ENCODE peak calls at places on chromosome 11, in six cellular contexts. One of them, this sample, is unnamed.

GRCh38 chr11:13595166-13595565 is 73.3 kb upstream of the FAR1 start:
- DNase-seq in A549: no peak
- DNase-seq in HCT116: no peak
- DNase-seq in SK-N-SH: no peak
- DNase-seq in H1: no peak
- DNase-seq in endothelial cell of umbilical vein: no peak
- DNase-seq in this sample: no peak

GRCh38 chr11:1873048-1873812 is 18.5 kb downstream of the PRR33 start:
- DNase-seq in A549: no peak
- DNase-seq in HCT116: no peak
- DNase-seq in SK-N-SH: peak; percentile 47
- DNase-seq in H1: no peak
- DNase-seq in endothelial cell of umbilical vein: no peak
- DNase-seq in this sample: no peak

GRCh38 chr11:118295834-118296454 is 8.6 kb upstream of the CD3E start:
- DNase-seq in A549: no peak
- DNase-seq in HCT116: peak; percentile 43
- DNase-seq in SK-N-SH: no peak
- DNase-seq in H1: no peak
- DNase-seq in endothelial cell of umbilical vein: peak; percentile 59
- DNase-seq in this sample: peak; percentile 67

GRCh38 chr11:13535819-13536218 is 40.0 kb upstream of the PTH start:
- DNase-seq in A549: no peak
- DNase-seq in HCT116: peak; percentile 6
- DNase-seq in SK-N-SH: peak; percentile 7
- DNase-seq in H1: no peak
- DNase-seq in endothelial cell of umbilical vein: no peak
- DNase-seq in this sample: peak; percentile 13

GRCh38 chr11:85889676-85890579 is 34.7 kb downstream of the CCDC83 start:
- DNase-seq in A549: peak; percentile 53
- DNase-seq in HCT116: peak; percentile 72
- DNase-seq in SK-N-SH: no peak
- DNase-seq in H1: no peak
- DNase-seq in endothelial cell of umbilical vein: no peak
- DNase-seq in this sample: peak; percentile 8

GRCh38 chr11:121936781-121937447 is 179.1 kb downstream of the BLID start:
- DNase-seq in A549: no peak
- DNase-seq in HCT116: no peak
- DNase-seq in SK-N-SH: no peak
- DNase-seq in H1: no peak
- DNase-seq in endothelial cell of umbilical vein: no peak
- DNase-seq in this sample: no peak

GRCh38 chr11:100984668-100985067 is 144.9 kb downstream of the PGR start:
- DNase-seq in A549: no peak
- DNase-seq in HCT116: no peak
- DNase-seq in SK-N-SH: no peak
- DNase-seq in H1: no peak
- DNase-seq in endothelial cell of umbilical vein: no peak
- DNase-seq in this sample: no peak

GRCh38 chr11:58907780-58908179 is 31.5 kb upstream of the GLYATL1 start:
- DNase-seq in A549: no peak
- DNase-seq in HCT116: no peak
- DNase-seq in SK-N-SH: no peak
- DNase-seq in H1: no peak
- DNase-seq in endothelial cell of umbilical vein: no peak
- DNase-seq in this sample: peak; percentile 28

GRCh38 chr11:60717956-60718355 is 6.6 kb upstream of the MS4A18 start:
- DNase-seq in A549: no peak
- DNase-seq in HCT116: no peak
- DNase-seq in SK-N-SH: no peak
- DNase-seq in H1: no peak
- DNase-seq in endothelial cell of umbilical vein: no peak
- DNase-seq in this sample: no peak

GRCh38 chr11:32847511-32847910 is 17.8 kb downstream of the PRRG4 start:
- DNase-seq in A549: no peak
- DNase-seq in HCT116: no peak
- DNase-seq in SK-N-SH: no peak
- DNase-seq in H1: no peak
- DNase-seq in endothelial cell of umbilical vein: no peak
- DNase-seq in this sample: peak; percentile 21

GRCh38 chr11:47021965-47022364 is 85.4 kb downstream of the CSTPP1 start:
- DNase-seq in A549: no peak
- DNase-seq in HCT116: no peak
- DNase-seq in SK-N-SH: no peak
- DNase-seq in H1: no peak
- DNase-seq in endothelial cell of umbilical vein: no peak
- DNase-seq in this sample: no peak

GRCh38 chr11:128467610-128468041 is 119.7 kb downstream of the ETS1 start:
- DNase-seq in A549: peak; percentile 43
- DNase-seq in HCT116: peak; percentile 86
- DNase-seq in SK-N-SH: no peak
- DNase-seq in H1: no peak
- DNase-seq in endothelial cell of umbilical vein: no peak
- DNase-seq in this sample: no peak

GRCh38 chr11:61183645-61184044 is 19.7 kb upstream of the PGA3 start:
- DNase-seq in A549: no peak
- DNase-seq in HCT116: no peak
- DNase-seq in SK-N-SH: no peak
- DNase-seq in H1: no peak
- DNase-seq in endothelial cell of umbilical vein: no peak
- DNase-seq in this sample: no peak

GRCh38 chr11:34250732-34251639 is 106.8 kb downstream of the ABTB2 start:
- DNase-seq in A549: peak; percentile 71
- DNase-seq in HCT116: peak; percentile 75
- DNase-seq in SK-N-SH: peak; percentile 57
- DNase-seq in H1: no peak
- DNase-seq in endothelial cell of umbilical vein: peak; percentile 20
- DNase-seq in this sample: peak; percentile 73

GRCh38 chr11:59545179-59546020 is 34.1 kb downstream of the OR4D9 start:
- DNase-seq in A549: peak; percentile 76
- DNase-seq in HCT116: peak; percentile 91
- DNase-seq in SK-N-SH: no peak
- DNase-seq in H1: no peak
- DNase-seq in endothelial cell of umbilical vein: peak; percentile 23
- DNase-seq in this sample: peak; percentile 90

GRCh38 chr11:86196291-86196690 is 48.3 kb upstream of the EED start:
- DNase-seq in A549: no peak
- DNase-seq in HCT116: no peak
- DNase-seq in SK-N-SH: no peak
- DNase-seq in H1: no peak
- DNase-seq in endothelial cell of umbilical vein: no peak
- DNase-seq in this sample: peak; percentile 36

DNA sequence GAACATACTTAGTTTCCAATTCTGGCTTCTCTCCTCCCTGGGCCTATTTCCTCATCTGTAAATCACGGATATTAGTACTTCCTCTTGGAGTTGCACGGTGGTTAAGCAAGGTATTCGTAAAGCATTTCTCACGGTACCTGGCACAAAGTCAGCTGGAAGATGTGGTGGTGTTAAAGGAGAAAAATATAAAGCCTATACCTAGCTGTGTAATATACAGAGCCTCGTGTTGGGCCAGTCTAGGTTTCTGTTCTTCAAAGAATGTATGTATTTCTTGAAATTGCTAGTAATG is 47.2 kb downstream of the DBX1 start:
- DNase-seq in A549: no peak
- DNase-seq in HCT116: no peak
- DNase-seq in SK-N-SH: no peak
- DNase-seq in H1: no peak
- DNase-seq in endothelial cell of umbilical vein: no peak
- DNase-seq in this sample: no peak
- TF ChIP-seq MAX in A549: no peak
- TF ChIP-seq MAX in HCT116: no peak
- TF ChIP-seq MAX in SK-N-SH: no peak
- TF ChIP-seq MAX in H1: no peak
- TF ChIP-seq MAX in endothelial cell of umbilical vein: no peak
- TF ChIP-seq MAX in this sample: no peak

DNA sequence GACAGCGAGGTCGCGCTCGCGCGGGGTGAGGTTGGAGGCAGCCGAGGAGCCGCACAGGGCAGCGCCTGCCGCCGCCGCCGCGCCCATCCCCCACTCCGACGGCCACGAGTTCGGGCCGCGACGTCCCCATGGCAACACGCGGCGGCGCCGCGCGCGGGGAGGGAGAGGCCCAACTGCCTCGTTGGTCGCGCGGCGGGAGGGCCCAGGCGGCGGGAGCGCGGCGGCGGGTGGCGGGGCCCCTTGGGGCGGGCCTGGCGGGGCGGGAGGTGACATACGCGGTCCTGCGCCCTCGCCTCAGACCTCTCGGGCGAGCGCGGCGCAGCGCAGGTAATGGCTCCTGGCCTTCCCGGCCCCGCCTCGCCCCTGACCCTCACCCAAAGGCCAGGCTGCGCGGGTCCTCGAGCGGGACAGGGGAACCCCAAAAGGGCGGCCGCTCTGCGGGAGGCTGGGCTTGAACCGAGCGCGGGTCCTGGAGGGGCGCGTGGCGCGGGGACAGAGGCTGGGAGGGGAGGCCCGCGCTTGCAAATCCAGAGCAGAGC is at the start of gene DEUP1:
- DNase-seq in A549: peak; percentile 2
- DNase-seq in HCT116: no peak
- DNase-seq in SK-N-SH: peak; percentile 80
- DNase-seq in H1: peak; percentile 82
- DNase-seq in endothelial cell of umbilical vein: peak; percentile 1
- DNase-seq in this sample: no peak
- H3K4me3 ChIP-seq in A549: peak within 1 kb of the TSS; percentile 53
- H3K4me3 ChIP-seq in HCT116: no peak within 1 kb of the TSS
- H3K4me3 ChIP-seq in SK-N-SH: no peak within 1 kb of the TSS
- H3K4me3 ChIP-seq in H1: peak within 1 kb of the TSS; percentile 73
- H3K4me3 ChIP-seq in endothelial cell of umbilical vein: no peak within 1 kb of the TSS
- H3K4me3 ChIP-seq in this sample: no peak within 1 kb of the TSS

GRCh38 chr11:7415537-7415817 is 69.8 kb upstream of the OLFML1 start:
- DNase-seq in A549: no peak
- DNase-seq in HCT116: no peak
- DNase-seq in SK-N-SH: no peak
- DNase-seq in H1: no peak
- DNase-seq in endothelial cell of umbilical vein: no peak
- DNase-seq in this sample: no peak

GRCh38 chr11:7414729-7415536 is 70.4 kb upstream of the OLFML1 start:
- DNase-seq in A549: no peak
- DNase-seq in HCT116: no peak
- DNase-seq in SK-N-SH: no peak
- DNase-seq in H1: no peak
- DNase-seq in endothelial cell of umbilical vein: no peak
- DNase-seq in this sample: no peak

GRCh38 chr11:7417328-7417727 is 68.0 kb upstream of the OLFML1 start:
- DNase-seq in A549: no peak
- DNase-seq in HCT116: no peak
- DNase-seq in SK-N-SH: no peak
- DNase-seq in H1: no peak
- DNase-seq in endothelial cell of umbilical vein: no peak
- DNase-seq in this sample: no peak

GRCh38 chr11:7416080-7416479 is 69.2 kb upstream of the OLFML1 start:
- DNase-seq in A549: no peak
- DNase-seq in HCT116: no peak
- DNase-seq in SK-N-SH: no peak
- DNase-seq in H1: no peak
- DNase-seq in endothelial cell of umbilical vein: no peak
- DNase-seq in this sample: no peak

DNA sequence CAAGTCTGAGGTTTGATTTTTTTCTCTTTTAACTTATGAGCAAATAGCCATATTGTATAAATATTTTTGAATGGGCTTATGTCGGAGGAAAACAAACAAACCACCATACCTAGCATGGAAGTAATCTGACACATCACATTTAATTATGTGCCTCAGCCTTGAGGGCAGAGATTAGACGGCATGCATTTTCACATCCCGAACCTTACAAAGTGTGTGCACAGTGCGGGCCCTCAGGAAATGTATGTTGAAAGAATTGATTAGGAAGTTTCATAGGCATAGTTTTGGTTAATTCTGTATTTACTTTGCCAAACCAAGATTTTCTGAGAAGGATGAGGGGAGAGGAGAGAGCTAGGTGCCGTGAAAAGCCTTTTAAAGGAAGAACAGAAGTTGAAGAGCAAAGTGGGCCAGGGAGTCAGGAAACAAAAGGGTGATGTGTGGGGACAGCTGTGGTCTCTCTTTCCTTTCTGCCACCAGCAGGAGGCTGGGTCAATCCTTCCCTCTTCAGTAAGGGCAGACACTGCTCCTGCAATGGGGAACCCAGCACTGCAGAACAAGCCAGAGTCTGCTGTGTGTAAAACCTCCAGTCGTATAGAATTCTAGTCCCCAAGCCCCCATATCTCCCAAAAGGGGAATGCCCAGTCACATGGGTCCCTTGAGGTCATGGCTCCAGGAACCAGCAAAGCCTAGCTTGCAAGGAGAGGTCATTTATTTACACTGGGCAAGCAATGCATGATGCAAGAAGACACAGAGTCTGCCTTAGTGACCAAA is 71.2 kb upstream of the OLFML1 start:
- DNase-seq in A549: no peak
- DNase-seq in HCT116: no peak
- DNase-seq in SK-N-SH: no peak
- DNase-seq in H1: no peak
- DNase-seq in endothelial cell of umbilical vein: no peak
- DNase-seq in this sample: no peak
- TF ChIP-seq CTCF in A549: no peak
- TF ChIP-seq CTCF in HCT116: no peak
- TF ChIP-seq CTCF in SK-N-SH: no peak
- TF ChIP-seq CTCF in H1: no peak
- TF ChIP-seq CTCF in endothelial cell of umbilical vein: no peak
- TF ChIP-seq CTCF in this sample: no peak

DNA sequence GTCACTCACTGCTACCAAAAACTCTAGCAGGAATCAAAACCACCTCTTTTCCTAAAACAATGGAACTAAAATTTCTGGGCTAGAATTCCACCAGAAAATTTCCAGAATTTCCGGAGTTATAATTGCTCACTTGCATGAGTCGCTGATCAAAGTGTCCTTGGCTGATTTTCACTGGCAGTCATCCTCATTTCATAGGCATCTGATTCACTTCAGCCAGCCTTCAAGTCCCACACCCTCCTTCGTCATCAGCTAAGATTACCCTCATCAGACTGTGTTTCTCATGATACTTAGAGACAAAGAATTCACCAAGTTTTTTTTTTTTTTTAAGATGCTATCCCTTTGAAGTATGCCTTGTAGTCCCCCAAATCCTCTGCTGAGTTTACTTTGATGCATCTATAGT is 71.4 kb upstream of the RAB38 start:
- DNase-seq in A549: no peak
- DNase-seq in HCT116: no peak
- DNase-seq in SK-N-SH: no peak
- DNase-seq in H1: no peak
- DNase-seq in endothelial cell of umbilical vein: no peak
- DNase-seq in this sample: no peak
- TF ChIP-seq MAX in A549: no peak
- TF ChIP-seq MAX in HCT116: no peak
- TF ChIP-seq MAX in SK-N-SH: no peak
- TF ChIP-seq MAX in H1: no peak
- TF ChIP-seq MAX in endothelial cell of umbilical vein: no peak
- TF ChIP-seq MAX in this sample: no peak

DNA sequence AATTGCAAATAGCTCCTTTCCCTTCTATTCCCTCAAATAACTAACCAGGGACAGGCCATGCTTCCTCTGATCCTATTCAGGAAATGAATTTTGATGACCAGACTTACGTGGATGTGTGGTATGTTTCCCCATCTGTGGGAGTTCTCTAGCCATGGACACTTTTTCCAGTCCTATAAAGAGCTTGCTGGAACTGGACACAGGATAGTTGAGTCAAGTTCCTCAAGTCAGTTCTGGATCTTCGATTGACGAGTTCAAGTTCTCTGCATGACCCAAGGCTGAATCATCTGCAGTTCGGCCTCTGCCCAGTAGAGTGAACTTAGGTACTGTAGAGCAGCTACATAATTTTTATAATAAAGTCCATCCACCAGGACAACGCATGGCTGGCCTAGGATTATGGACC is 52.7 kb upstream of the CCND1 start:
- DNase-seq in A549: peak; percentile 45
- DNase-seq in HCT116: peak; percentile 54
- DNase-seq in SK-N-SH: no peak
- DNase-seq in H1: no peak
- DNase-seq in endothelial cell of umbilical vein: peak; percentile 50
- DNase-seq in this sample: no peak
- H3K4me3 ChIP-seq in A549: no peak overlapping the region
- H3K4me3 ChIP-seq in HCT116: no peak overlapping the region
- H3K4me3 ChIP-seq in SK-N-SH: peak overlapping the region; percentile 13
- H3K4me3 ChIP-seq in H1: no peak overlapping the region
- H3K4me3 ChIP-seq in endothelial cell of umbilical vein: no peak overlapping the region
- H3K4me3 ChIP-seq in this sample: no peak overlapping the region